ENCODE peak calls at places on chromosomes 5 and 9, in ten cellular contexts. One of them, this sample, is unnamed.

GRCh38 chr9:116812231-116813028 is 125.3 kb downstream of the TRIM32 start:
- DNase-seq in lower leg skin: no peak
- DNase-seq in HCT116: no peak
- DNase-seq in WTC11: no peak
- DNase-seq in kidney epithelial cell: no peak
- DNase-seq in breast epithelium: no peak
- DNase-seq in HL-60: no peak
- DNase-seq in endodermal cell: no peak
- DNase-seq in foreskin fibroblast: no peak
- DNase-seq in heart right ventricle: no peak
- DNase-seq in this sample: no peak

GRCh38 chr5:6342689-6343315 is 35.5 kb downstream of the MED10 start:
- DNase-seq in foreskin fibroblast: no peak
- DNase-seq in HCT116: no peak
- DNase-seq in HL-60: no peak
- DNase-seq in lower leg skin: no peak
- DNase-seq in heart right ventricle: no peak
- DNase-seq in WTC11: no peak
- DNase-seq in breast epithelium: no peak
- DNase-seq in endodermal cell: no peak
- DNase-seq in kidney epithelial cell: no peak
- DNase-seq in this sample: no peak

GRCh38 chr5:119453045-119453383 is 717 bp downstream of the HSD17B4 start:
- DNase-seq in lower leg skin: no peak
- DNase-seq in kidney epithelial cell: no peak
- DNase-seq in foreskin fibroblast: peak
- DNase-seq in heart right ventricle: no peak
- DNase-seq in HCT116: no peak
- DNase-seq in endodermal cell: no peak
- DNase-seq in HL-60: no peak
- DNase-seq in WTC11: no peak
- DNase-seq in breast epithelium: no peak
- DNase-seq in this sample: no peak

GRCh38 chr5:172156541-172156994 is 31.5 kb downstream of the STK10 start:
- DNase-seq in kidney epithelial cell: no peak
- DNase-seq in foreskin fibroblast: no peak
- DNase-seq in endodermal cell: no peak
- DNase-seq in lower leg skin: no peak
- DNase-seq in breast epithelium: no peak
- DNase-seq in WTC11: no peak
- DNase-seq in HL-60: no peak
- DNase-seq in HCT116: no peak
- DNase-seq in heart right ventricle: peak
- DNase-seq in this sample: no peak

GRCh38 chr9:127035423-127035822 is 87.0 kb downstream of the ANGPTL2 start:
- DNase-seq in kidney epithelial cell: no peak
- DNase-seq in endodermal cell: peak
- DNase-seq in HL-60: no peak
- DNase-seq in lower leg skin: no peak
- DNase-seq in heart right ventricle: peak
- DNase-seq in WTC11: no peak
- DNase-seq in HCT116: no peak
- DNase-seq in breast epithelium: no peak
- DNase-seq in foreskin fibroblast: peak
- DNase-seq in this sample: no peak

GRCh38 chr5:13143630-13144029 is 800.9 kb downstream of the DNAH5 start:
- DNase-seq in HCT116: no peak
- DNase-seq in heart right ventricle: no peak
- DNase-seq in HL-60: no peak
- DNase-seq in WTC11: no peak
- DNase-seq in foreskin fibroblast: no peak
- DNase-seq in breast epithelium: no peak
- DNase-seq in endodermal cell: no peak
- DNase-seq in lower leg skin: no peak
- DNase-seq in kidney epithelial cell: no peak
- DNase-seq in this sample: no peak

GRCh38 chr9:113875917-113876805 is at the start of gene ZNF618:
- DNase-seq in lower leg skin: no peak
- DNase-seq in heart right ventricle: peak
- DNase-seq in endodermal cell: peak
- DNase-seq in foreskin fibroblast: peak
- DNase-seq in HCT116: no peak
- DNase-seq in WTC11: peak
- DNase-seq in HL-60: no peak
- DNase-seq in breast epithelium: no peak
- DNase-seq in kidney epithelial cell: no peak
- DNase-seq in this sample: no peak

GRCh38 chr9:78215706-78216105 is 20.2 kb upstream of the CEP78 start:
- DNase-seq in heart right ventricle: no peak
- DNase-seq in endodermal cell: no peak
- DNase-seq in lower leg skin: no peak
- DNase-seq in WTC11: no peak
- DNase-seq in breast epithelium: no peak
- DNase-seq in kidney epithelial cell: no peak
- DNase-seq in HCT116: no peak
- DNase-seq in foreskin fibroblast: peak
- DNase-seq in HL-60: no peak
- DNase-seq in this sample: no peak

GRCh38 chr9:135850737-135851136 is 56.6 kb downstream of the CAMSAP1 start:
- DNase-seq in breast epithelium: no peak
- DNase-seq in endodermal cell: peak
- DNase-seq in WTC11: no peak
- DNase-seq in heart right ventricle: no peak
- DNase-seq in HL-60: no peak
- DNase-seq in kidney epithelial cell: no peak
- DNase-seq in foreskin fibroblast: no peak
- DNase-seq in lower leg skin: no peak
- DNase-seq in HCT116: no peak
- DNase-seq in this sample: no peak

GRCh38 chr9:122546196-122546595 is 6.7 kb upstream of the OR1N2 start:
- DNase-seq in HL-60: no peak
- DNase-seq in WTC11: no peak
- DNase-seq in lower leg skin: no peak
- DNase-seq in heart right ventricle: no peak
- DNase-seq in breast epithelium: no peak
- DNase-seq in HCT116: no peak
- DNase-seq in endodermal cell: no peak
- DNase-seq in kidney epithelial cell: no peak
- DNase-seq in foreskin fibroblast: no peak
- DNase-seq in this sample: no peak

GRCh38 chr5:97629281-97629680 is 446.2 kb upstream of the RIOK2 start:
- DNase-seq in breast epithelium: no peak
- DNase-seq in HCT116: peak
- DNase-seq in kidney epithelial cell: no peak
- DNase-seq in foreskin fibroblast: peak
- DNase-seq in HL-60: no peak
- DNase-seq in endodermal cell: no peak
- DNase-seq in lower leg skin: peak
- DNase-seq in heart right ventricle: peak
- DNase-seq in WTC11: no peak
- DNase-seq in this sample: no peak

DNA sequence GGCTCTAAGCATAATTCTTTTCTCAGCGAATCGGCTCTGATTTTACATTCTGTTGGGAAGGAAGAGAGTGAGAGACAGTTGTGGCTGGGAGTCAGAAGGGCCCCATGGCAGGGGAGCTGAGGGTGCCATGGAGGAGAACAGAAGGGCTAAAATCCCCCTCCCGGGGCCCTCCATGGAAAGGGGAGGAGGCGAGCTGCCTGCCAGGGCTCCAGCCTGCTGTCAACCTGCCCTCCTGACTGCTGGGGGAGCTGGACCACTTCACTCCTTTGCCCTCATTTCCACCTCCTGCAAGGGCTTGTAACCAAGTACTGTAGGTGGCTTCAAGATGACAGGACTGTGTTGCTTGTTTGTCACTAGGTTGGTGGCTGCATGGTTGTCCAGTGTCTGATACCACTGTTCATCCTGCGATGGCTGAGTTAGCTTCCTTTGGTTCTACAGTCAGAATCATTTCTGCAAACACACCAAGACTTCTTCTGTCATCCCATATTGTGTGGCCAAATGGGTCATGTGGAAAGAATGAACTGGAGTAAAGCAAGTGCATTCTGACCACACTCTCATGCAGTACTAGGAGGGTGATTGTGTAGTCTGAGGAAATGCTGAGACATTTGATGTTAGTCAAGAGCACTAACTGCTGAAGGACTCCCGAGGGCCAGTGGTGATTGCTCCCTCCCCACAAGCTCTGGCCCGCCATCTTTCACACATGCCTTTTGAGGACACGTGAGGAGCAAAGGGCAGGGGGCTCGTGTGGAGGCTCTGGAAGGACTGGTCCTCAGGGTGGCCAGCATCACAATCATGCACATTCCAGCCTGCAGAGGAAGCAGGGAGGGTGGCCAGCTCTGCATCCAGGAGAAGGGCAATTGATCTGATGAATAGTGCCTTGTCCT is 307.2 kb downstream of the GADD45G start:
- DNase-seq in foreskin fibroblast: no peak
- DNase-seq in HL-60: no peak
- DNase-seq in heart right ventricle: no peak
- DNase-seq in HCT116: no peak
- DNase-seq in breast epithelium: no peak
- DNase-seq in endodermal cell: peak
- DNase-seq in lower leg skin: no peak
- DNase-seq in kidney epithelial cell: no peak
- DNase-seq in WTC11: no peak
- DNase-seq in this sample: no peak
- TF ChIP-seq CTCF in foreskin fibroblast: no peak
- TF ChIP-seq CTCF in HL-60: no peak
- TF ChIP-seq CTCF in heart right ventricle: no peak
- TF ChIP-seq CTCF in HCT116: no peak
- TF ChIP-seq CTCF in breast epithelium: no peak
- TF ChIP-seq CTCF in endodermal cell: peak
- TF ChIP-seq CTCF in lower leg skin: no peak
- TF ChIP-seq CTCF in kidney epithelial cell: no peak
- TF ChIP-seq CTCF in WTC11: no peak
- TF ChIP-seq CTCF in this sample: no peak

DNA sequence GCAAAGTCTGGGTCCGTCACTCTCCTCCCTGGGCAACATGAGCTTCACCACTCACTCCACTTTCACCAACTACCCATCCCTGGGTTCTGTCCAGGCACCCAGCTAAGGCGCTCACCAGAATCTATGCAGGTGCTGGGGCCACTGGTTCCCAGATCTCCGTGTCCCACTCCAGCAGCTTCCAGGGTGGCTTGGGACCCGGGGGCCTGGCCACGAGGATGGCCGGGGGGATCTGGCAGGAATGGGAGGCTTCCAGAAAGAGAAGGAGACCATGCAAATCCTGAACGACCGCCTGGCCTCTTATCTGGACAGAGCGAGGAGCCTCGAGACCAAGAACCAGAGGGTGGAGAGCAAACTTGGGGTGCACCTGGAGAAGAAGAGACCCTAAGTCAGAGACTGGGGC is 1611.0 kb upstream of the ACO1 start:
- DNase-seq in kidney epithelial cell: no peak
- DNase-seq in breast epithelium: no peak
- DNase-seq in heart right ventricle: no peak
- DNase-seq in endodermal cell: no peak
- DNase-seq in HL-60: no peak
- DNase-seq in HCT116: no peak
- DNase-seq in foreskin fibroblast: no peak
- DNase-seq in lower leg skin: no peak
- DNase-seq in WTC11: no peak
- DNase-seq in this sample: no peak
- TF ChIP-seq CTCF in kidney epithelial cell: no peak
- TF ChIP-seq CTCF in breast epithelium: no peak
- TF ChIP-seq CTCF in heart right ventricle: no peak
- TF ChIP-seq CTCF in endodermal cell: no peak
- TF ChIP-seq CTCF in HL-60: no peak
- TF ChIP-seq CTCF in HCT116: no peak
- TF ChIP-seq CTCF in foreskin fibroblast: no peak
- TF ChIP-seq CTCF in lower leg skin: no peak
- TF ChIP-seq CTCF in WTC11: no peak
- TF ChIP-seq CTCF in this sample: no peak

GRCh38 chr5:163079618-163080017 is 357.8 kb upstream of the CCNG1 start:
- DNase-seq in kidney epithelial cell: no peak
- DNase-seq in WTC11: peak
- DNase-seq in lower leg skin: no peak
- DNase-seq in heart right ventricle: no peak
- DNase-seq in breast epithelium: no peak
- DNase-seq in HCT116: no peak
- DNase-seq in foreskin fibroblast: no peak
- DNase-seq in endodermal cell: peak
- DNase-seq in HL-60: no peak
- DNase-seq in this sample: no peak
- TF ChIP-seq CTCF in kidney epithelial cell: peak
- TF ChIP-seq CTCF in WTC11: peak
- TF ChIP-seq CTCF in lower leg skin: no peak
- TF ChIP-seq CTCF in heart right ventricle: no peak
- TF ChIP-seq CTCF in breast epithelium: no peak
- TF ChIP-seq CTCF in HCT116: peak
- TF ChIP-seq CTCF in foreskin fibroblast: no peak
- TF ChIP-seq CTCF in endodermal cell: peak
- TF ChIP-seq CTCF in HL-60: peak
- TF ChIP-seq CTCF in this sample: no peak

GRCh38 chr5:150454492-150455229 is 5.1 kb upstream of the RPS14 start:
- DNase-seq in heart right ventricle: no peak
- DNase-seq in HL-60: no peak
- DNase-seq in breast epithelium: no peak
- DNase-seq in WTC11: no peak
- DNase-seq in lower leg skin: no peak
- DNase-seq in endodermal cell: no peak
- DNase-seq in foreskin fibroblast: no peak
- DNase-seq in HCT116: no peak
- DNase-seq in kidney epithelial cell: no peak
- DNase-seq in this sample: no peak

GRCh38 chr5:150448960-150449490 is 514 bp downstream of the RPS14 start:
- DNase-seq in HL-60: no peak
- DNase-seq in endodermal cell: no peak
- DNase-seq in breast epithelium: no peak
- DNase-seq in heart right ventricle: no peak
- DNase-seq in lower leg skin: no peak
- DNase-seq in foreskin fibroblast: no peak
- DNase-seq in HCT116: no peak
- DNase-seq in WTC11: no peak
- DNase-seq in kidney epithelial cell: no peak
- DNase-seq in this sample: no peak

GRCh38 chr5:150451594-150451993 is 2.1 kb upstream of the RPS14 start:
- DNase-seq in HL-60: no peak
- DNase-seq in heart right ventricle: no peak
- DNase-seq in HCT116: no peak
- DNase-seq in foreskin fibroblast: no peak
- DNase-seq in WTC11: no peak
- DNase-seq in lower leg skin: no peak
- DNase-seq in breast epithelium: no peak
- DNase-seq in kidney epithelial cell: no peak
- DNase-seq in endodermal cell: no peak
- DNase-seq in this sample: no peak

GRCh38 chr5:150449491-150450339 is at the start of gene RPS14:
- DNase-seq in breast epithelium: peak
- DNase-seq in foreskin fibroblast: peak
- DNase-seq in WTC11: peak
- DNase-seq in lower leg skin: peak
- DNase-seq in HCT116: peak
- DNase-seq in kidney epithelial cell: peak
- DNase-seq in heart right ventricle: peak
- DNase-seq in HL-60: peak
- DNase-seq in endodermal cell: peak
- DNase-seq in this sample: peak

DNA sequence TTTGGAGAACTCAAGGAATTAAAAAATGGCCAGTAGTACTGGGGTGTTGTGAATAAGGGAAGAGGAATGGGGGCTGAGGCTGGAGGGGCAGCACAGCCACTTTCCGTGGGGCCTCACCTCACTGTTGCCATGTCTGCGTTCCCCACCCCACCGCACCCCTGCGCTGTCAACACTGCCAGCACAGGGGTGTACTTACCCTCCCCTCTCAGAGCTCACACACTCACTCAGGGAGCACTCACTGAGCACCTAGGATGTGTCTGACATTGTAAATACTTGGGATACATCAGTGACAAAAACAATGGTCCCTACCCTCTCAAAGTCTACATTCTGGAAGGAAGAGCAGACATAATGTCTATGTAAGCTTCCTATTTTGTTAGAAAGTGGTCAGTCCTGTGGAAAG is 3.4 kb upstream of the RPS14 start:
- DNase-seq in endodermal cell: no peak
- DNase-seq in foreskin fibroblast: no peak
- DNase-seq in kidney epithelial cell: no peak
- DNase-seq in breast epithelium: no peak
- DNase-seq in lower leg skin: no peak
- DNase-seq in HCT116: no peak
- DNase-seq in heart right ventricle: no peak
- DNase-seq in HL-60: no peak
- DNase-seq in WTC11: no peak
- DNase-seq in this sample: no peak
- TF ChIP-seq CTCF in endodermal cell: no peak
- TF ChIP-seq CTCF in foreskin fibroblast: no peak
- TF ChIP-seq CTCF in kidney epithelial cell: no peak
- TF ChIP-seq CTCF in breast epithelium: no peak
- TF ChIP-seq CTCF in lower leg skin: no peak
- TF ChIP-seq CTCF in HCT116: no peak
- TF ChIP-seq CTCF in heart right ventricle: no peak
- TF ChIP-seq CTCF in HL-60: no peak
- TF ChIP-seq CTCF in WTC11: no peak
- TF ChIP-seq CTCF in this sample: no peak

This sample was measured in omental fat pad.